ENCODE peak calls at places on chromosome 1, in five cellular contexts. One of them, this sample, is unnamed.

GRCh38 chr1:8687053-8687452 is 130.4 kb downstream of the RERE start:
- DNase-seq in DMS153: peak
- DNase-seq in CD8-positive, alpha-beta T cell: no peak
- DNase-seq in T follicular helper cell: no peak
- DNase-seq in midbrain: no peak
- DNase-seq in this sample: no peak

GRCh38 chr1:32627596-32628162 is 22.7 kb downstream of the ZBTB8OS start:
- DNase-seq in DMS153: no peak
- DNase-seq in CD8-positive, alpha-beta T cell: no peak
- DNase-seq in T follicular helper cell: no peak
- DNase-seq in midbrain: no peak
- DNase-seq in this sample: no peak

GRCh38 chr1:28246427-28246832 is 10.5 kb downstream of the ATP5IF1 start:
- DNase-seq in DMS153: peak
- DNase-seq in CD8-positive, alpha-beta T cell: no peak
- DNase-seq in T follicular helper cell: peak
- DNase-seq in midbrain: peak
- DNase-seq in this sample: no peak

GRCh38 chr1:201224671-201225400 is 34.2 kb downstream of the IGFN1 start:
- DNase-seq in DMS153: no peak
- DNase-seq in CD8-positive, alpha-beta T cell: no peak
- DNase-seq in T follicular helper cell: no peak
- DNase-seq in midbrain: no peak
- DNase-seq in this sample: no peak

GRCh38 chr1:183816110-183816509 is 11.2 kb downstream of the RGL1 start:
- DNase-seq in DMS153: no peak
- DNase-seq in CD8-positive, alpha-beta T cell: no peak
- DNase-seq in T follicular helper cell: no peak
- DNase-seq in midbrain: no peak
- DNase-seq in this sample: no peak

GRCh38 chr1:68120136-68120791 is 69.8 kb upstream of the DIRAS3 start:
- DNase-seq in DMS153: peak
- DNase-seq in CD8-positive, alpha-beta T cell: no peak
- DNase-seq in T follicular helper cell: no peak
- DNase-seq in midbrain: peak
- DNase-seq in this sample: peak

GRCh38 chr1:10724052-10724494 is 72.4 kb downstream of the CASZ1 start:
- DNase-seq in DMS153: peak
- DNase-seq in CD8-positive, alpha-beta T cell: no peak
- DNase-seq in T follicular helper cell: no peak
- DNase-seq in midbrain: no peak
- DNase-seq in this sample: no peak

GRCh38 chr1:168065511-168065910 is 71.2 kb downstream of the GPR161 start:
- DNase-seq in DMS153: no peak
- DNase-seq in CD8-positive, alpha-beta T cell: no peak
- DNase-seq in T follicular helper cell: no peak
- DNase-seq in midbrain: no peak
- DNase-seq in this sample: no peak

GRCh38 chr1:27603320-27603961 is 503 bp downstream of the AHDC1 start:
- DNase-seq in DMS153: no peak
- DNase-seq in CD8-positive, alpha-beta T cell: no peak
- DNase-seq in T follicular helper cell: no peak
- DNase-seq in midbrain: peak
- DNase-seq in this sample: peak

GRCh38 chr1:84936116-84936810 is 43.3 kb upstream of the LPAR3 start:
- DNase-seq in DMS153: peak
- DNase-seq in CD8-positive, alpha-beta T cell: no peak
- DNase-seq in T follicular helper cell: no peak
- DNase-seq in midbrain: peak
- DNase-seq in this sample: no peak

This sample was measured in ovary.